ENCODE peak calls at places on chromosomes 6 and 20, in seven cellular contexts. One of them, this sample, is unnamed.
A peak's percentile ranks its signal among the peaks of the same experiment; 100 is the strongest.

GRCh38 chr20:2752631-2753455 is 47.6 kb downstream of the CPXM1 start:
- DNase-seq in kidney tubule cell: peak; percentile 33
- DNase-seq in SW 1271: no peak
- DNase-seq in cardiac fibroblast: peak; percentile 57
- DNase-seq in HFFc6: no peak
- DNase-seq in HuH-7: peak; percentile 93
- DNase-seq in fibroblast of villous mesenchyme: peak; percentile 40
- DNase-seq in this sample: peak; percentile 79

GRCh38 chr6:150129616-150130505 is 13.0 kb upstream of the PPP1R14C start:
- DNase-seq in HFFc6: no peak
- DNase-seq in fibroblast of villous mesenchyme: no peak
- DNase-seq in kidney tubule cell: no peak
- DNase-seq in SW 1271: no peak
- DNase-seq in cardiac fibroblast: no peak
- DNase-seq in HuH-7: no peak
- DNase-seq in this sample: no peak

GRCh38 chr6:147297663-147298313 is 93.6 kb downstream of the STXBP5 start:
- DNase-seq in kidney tubule cell: no peak
- DNase-seq in fibroblast of villous mesenchyme: peak; percentile 56
- DNase-seq in SW 1271: no peak
- DNase-seq in cardiac fibroblast: no peak
- DNase-seq in HuH-7: no peak
- DNase-seq in HFFc6: no peak
- DNase-seq in this sample: no peak

GRCh38 chr6:157911278-157911677 is 70.4 kb upstream of the SYNJ2 start:
- DNase-seq in fibroblast of villous mesenchyme: peak; percentile 24
- DNase-seq in HFFc6: no peak
- DNase-seq in HuH-7: no peak
- DNase-seq in SW 1271: no peak
- DNase-seq in kidney tubule cell: no peak
- DNase-seq in cardiac fibroblast: no peak
- DNase-seq in this sample: no peak

GRCh38 chr6:56359201-56359899 is 112.0 kb upstream of the COL21A1 start:
- DNase-seq in fibroblast of villous mesenchyme: peak; percentile 81
- DNase-seq in SW 1271: peak; percentile 61
- DNase-seq in cardiac fibroblast: peak; percentile 84
- DNase-seq in HFFc6: peak; percentile 65
- DNase-seq in HuH-7: peak; percentile 28
- DNase-seq in kidney tubule cell: peak; percentile 73
- DNase-seq in this sample: peak; percentile 81

GRCh38 chr20:1215386-1216170 is 10.3 kb upstream of the RAD21L1 start:
- DNase-seq in fibroblast of villous mesenchyme: peak; percentile 18
- DNase-seq in kidney tubule cell: no peak
- DNase-seq in HFFc6: no peak
- DNase-seq in cardiac fibroblast: no peak
- DNase-seq in HuH-7: no peak
- DNase-seq in SW 1271: no peak
- DNase-seq in this sample: no peak

GRCh38 chr6:81696505-81696904 is 56.0 kb downstream of the TENT5A start:
- DNase-seq in HFFc6: no peak
- DNase-seq in fibroblast of villous mesenchyme: peak; percentile 38
- DNase-seq in cardiac fibroblast: no peak
- DNase-seq in SW 1271: no peak
- DNase-seq in kidney tubule cell: peak; percentile 49
- DNase-seq in HuH-7: no peak
- DNase-seq in this sample: peak; percentile 55

GRCh38 chr6:143940011-143940597 is 68.0 kb downstream of the PLAGL1 start:
- DNase-seq in cardiac fibroblast: peak; percentile 64
- DNase-seq in SW 1271: peak; percentile 65
- DNase-seq in kidney tubule cell: peak; percentile 69
- DNase-seq in HuH-7: peak; percentile 53
- DNase-seq in fibroblast of villous mesenchyme: peak; percentile 56
- DNase-seq in HFFc6: peak; percentile 46
- DNase-seq in this sample: peak; percentile 73

GRCh38 chr6:46935687-46936086 is 13.9 kb upstream of the ADGRF5 start:
- DNase-seq in HuH-7: no peak
- DNase-seq in kidney tubule cell: peak; percentile 8
- DNase-seq in fibroblast of villous mesenchyme: peak; percentile 22
- DNase-seq in HFFc6: no peak
- DNase-seq in SW 1271: no peak
- DNase-seq in cardiac fibroblast: peak; percentile 56
- DNase-seq in this sample: no peak

GRCh38 chr20:64000906-64001305 is 20.0 kb downstream of the PRPF6 start:
- DNase-seq in SW 1271: no peak
- DNase-seq in cardiac fibroblast: no peak
- DNase-seq in HuH-7: no peak
- DNase-seq in kidney tubule cell: no peak
- DNase-seq in HFFc6: no peak
- DNase-seq in fibroblast of villous mesenchyme: no peak
- DNase-seq in this sample: no peak

GRCh38 chr6:107421696-107422256 is 37.6 kb downstream of the PDSS2 start:
- DNase-seq in HuH-7: no peak
- DNase-seq in SW 1271: no peak
- DNase-seq in cardiac fibroblast: no peak
- DNase-seq in HFFc6: no peak
- DNase-seq in fibroblast of villous mesenchyme: no peak
- DNase-seq in kidney tubule cell: no peak
- DNase-seq in this sample: no peak

GRCh38 chr6:45187841-45188240 is 140.3 kb upstream of the RUNX2 start:
- DNase-seq in HuH-7: no peak
- DNase-seq in fibroblast of villous mesenchyme: peak; percentile 72
- DNase-seq in HFFc6: no peak
- DNase-seq in SW 1271: peak; percentile 13
- DNase-seq in cardiac fibroblast: peak; percentile 48
- DNase-seq in kidney tubule cell: no peak
- DNase-seq in this sample: no peak

GRCh38 chr6:3240595-3240994 is 13.1 kb upstream of the TUBB2B start:
- DNase-seq in HFFc6: no peak
- DNase-seq in fibroblast of villous mesenchyme: no peak
- DNase-seq in HuH-7: no peak
- DNase-seq in SW 1271: no peak
- DNase-seq in cardiac fibroblast: no peak
- DNase-seq in kidney tubule cell: no peak
- DNase-seq in this sample: no peak